ENCODE peak calls at places on chromosomes 1 and 21, in seven cellular contexts. H is kidney; Q is activated naive CD8-positive, alpha-beta T cell treated with anti-CD3 and anti-CD28 coated beads, Interleukin-2, amount 50 U/mL, for 24 hours; U is tibial artery; M is fibroblast of pulmonary artery; E is Calu3; A is NCI-H1417. Y is an unnamed sample.

GRCh38 chr1:29342351-29342750 is 106.0 kb downstream of the PTPRU start:
- DNase-seq in H (no peak), Q (no peak), U (no peak), M (no peak), E (no peak), A (no peak), Y (no peak)

GRCh38 chr21:45827881-45828579 is 153.5 kb upstream of the COL6A1 start:
- DNase-seq in H (no peak), Q (no peak), U (no peak), M (no peak), E (no peak), A (no peak), Y (no peak)

GRCh38 chr1:226404063-226404903 is 3.6 kb downstream of the PARP1 start:
- DNase-seq in H (no peak), Q (no peak), U (no peak), M (peak; percentile 17), E (no peak), A (no peak), Y (no peak)

GRCh38 chr1:12708956-12709555 is 6.9 kb upstream of the AADACL3 start:
- DNase-seq in H (no peak), Q (no peak), U (no peak), M (no peak), E (no peak), A (no peak), Y (no peak)

GRCh38 chr1:23809751-23810171 is 9.2 kb upstream of the GALE start:
- DNase-seq in H (peak; percentile 85), Q (peak; percentile 84), U (peak; percentile 62), M (peak; percentile 74), E (peak; percentile 79), A (peak; percentile 58), Y (peak; percentile 91)

GRCh38 chr1:186244825-186245224 is 130.2 kb downstream of the TPR start:
- DNase-seq in H (no peak), Q (peak; percentile 1), U (no peak), M (peak; percentile 21), E (no peak), A (no peak), Y (no peak)

GRCh38 chr21:42316891-42317290 is 1.7 kb upstream of the TFF3 start:
- DNase-seq in H (peak; percentile 49), Q (no peak), U (no peak), M (no peak), E (no peak), A (peak; percentile 57), Y (no peak)

GRCh38 chr1:212234431-212235298 is 50.5 kb upstream of the PPP2R5A start:
- DNase-seq in H (no peak), Q (peak; percentile 30), U (peak; percentile 69), M (peak; percentile 94), E (peak; percentile 56), A (peak; percentile 3), Y (no peak)

GRCh38 chr1:165423181-165423580 is 21.7 kb downstream of the RXRG start:
- DNase-seq in H (no peak), Q (no peak), U (no peak), M (no peak), E (no peak), A (no peak), Y (no peak)

GRCh38 chr1:94616503-94616902 is 74.9 kb upstream of the F3 start:
- DNase-seq in H (no peak), Q (no peak), U (no peak), M (no peak), E (no peak), A (no peak), Y (no peak)